ENCODE peak calls at places on chromosomes 16 and 17, in seven cellular contexts. One of them, this sample, is unnamed.

GRCh38 chr16:3589441-3589921 is 12.3 kb upstream of the NLRC3 start:
- DNase-seq in SK-N-SH: no peak
- DNase-seq in HepG2: no peak
- DNase-seq in GM12878: no peak
- DNase-seq in K562: peak
- DNase-seq in GM12891: no peak
- DNase-seq in H1: no peak
- DNase-seq in this sample: no peak

GRCh38 chr17:43994272-43995149 is 9.9 kb upstream of the NAGS start:
- DNase-seq in H1: no peak
- DNase-seq in GM12891: peak
- DNase-seq in GM12878: no peak
- DNase-seq in K562: peak
- DNase-seq in SK-N-SH: peak
- DNase-seq in HepG2: peak
- DNase-seq in this sample: peak

GRCh38 chr16:31880322-31880979 is 6.8 kb downstream of the ZNF267 start:
- DNase-seq in HepG2: no peak
- DNase-seq in H1: no peak
- DNase-seq in K562: peak
- DNase-seq in GM12891: no peak
- DNase-seq in SK-N-SH: no peak
- DNase-seq in GM12878: peak
- DNase-seq in this sample: no peak

GRCh38 chr17:69819316-69820087 is 255.5 kb upstream of the KCNJ16 start:
- DNase-seq in HepG2: no peak
- DNase-seq in H1: no peak
- DNase-seq in K562: no peak
- DNase-seq in GM12878: no peak
- DNase-seq in GM12891: no peak
- DNase-seq in SK-N-SH: no peak
- DNase-seq in this sample: no peak

GRCh38 chr16:19113577-19114358 is at the start of gene ITPRIPL2:
- DNase-seq in GM12878: no peak
- DNase-seq in GM12891: peak
- DNase-seq in SK-N-SH: peak
- DNase-seq in H1: no peak
- DNase-seq in K562: peak
- DNase-seq in HepG2: peak
- DNase-seq in this sample: peak

GRCh38 chr17:46935658-46936266 is 12.8 kb downstream of the GOSR2 start:
- DNase-seq in GM12891: no peak
- DNase-seq in SK-N-SH: no peak
- DNase-seq in HepG2: no peak
- DNase-seq in GM12878: no peak
- DNase-seq in K562: peak
- DNase-seq in H1: no peak
- DNase-seq in this sample: no peak

GRCh38 chr16:50311134-50311528 is 44.8 kb downstream of the ADCY7 start:
- DNase-seq in HepG2: no peak
- DNase-seq in H1: no peak
- DNase-seq in GM12878: no peak
- DNase-seq in GM12891: no peak
- DNase-seq in SK-N-SH: peak
- DNase-seq in K562: no peak
- DNase-seq in this sample: no peak

GRCh38 chr16:54240180-54241125 is 46.1 kb downstream of the IRX3 start:
- DNase-seq in HepG2: no peak
- DNase-seq in GM12878: no peak
- DNase-seq in GM12891: no peak
- DNase-seq in SK-N-SH: no peak
- DNase-seq in K562: no peak
- DNase-seq in H1: no peak
- DNase-seq in this sample: no peak

GRCh38 chr16:9854665-9855064 is 327.6 kb downstream of the GRIN2A start:
- DNase-seq in K562: no peak
- DNase-seq in H1: no peak
- DNase-seq in SK-N-SH: no peak
- DNase-seq in HepG2: no peak
- DNase-seq in GM12878: no peak
- DNase-seq in GM12891: no peak
- DNase-seq in this sample: no peak

GRCh38 chr16:67782567-67783352 is 23.6 kb downstream of the RANBP10 start:
- DNase-seq in H1: no peak
- DNase-seq in GM12878: no peak
- DNase-seq in GM12891: no peak
- DNase-seq in K562: no peak
- DNase-seq in SK-N-SH: no peak
- DNase-seq in HepG2: no peak
- DNase-seq in this sample: no peak

GRCh38 chr17:45391918-45392317 is 40.8 kb downstream of the ARHGAP27 start:
- DNase-seq in K562: no peak
- DNase-seq in SK-N-SH: no peak
- DNase-seq in H1: no peak
- DNase-seq in GM12891: no peak
- DNase-seq in GM12878: no peak
- DNase-seq in HepG2: no peak
- DNase-seq in this sample: no peak

GRCh38 chr16:57481421-57481820 is 4.9 kb downstream of the DOK4 start:
- DNase-seq in K562: no peak
- DNase-seq in SK-N-SH: no peak
- DNase-seq in GM12878: no peak
- DNase-seq in HepG2: no peak
- DNase-seq in H1: no peak
- DNase-seq in GM12891: no peak
- DNase-seq in this sample: no peak

GRCh38 chr17:57773557-57773956 is 28.5 kb upstream of the CCDC182 start:
- DNase-seq in GM12891: no peak
- DNase-seq in HepG2: no peak
- DNase-seq in H1: no peak
- DNase-seq in SK-N-SH: no peak
- DNase-seq in GM12878: no peak
- DNase-seq in K562: no peak
- DNase-seq in this sample: no peak

GRCh38 chr17:27153005-27153404 is 140.9 kb upstream of the WSB1 start:
- DNase-seq in H1: no peak
- DNase-seq in HepG2: no peak
- DNase-seq in SK-N-SH: no peak
- DNase-seq in GM12878: no peak
- DNase-seq in GM12891: no peak
- DNase-seq in K562: no peak
- DNase-seq in this sample: no peak

GRCh38 chr17:45006927-45007461 is 38.9 kb upstream of the C1QL1 start:
- DNase-seq in HepG2: no peak
- DNase-seq in GM12878: no peak
- DNase-seq in K562: no peak
- DNase-seq in GM12891: no peak
- DNase-seq in SK-N-SH: peak
- DNase-seq in H1: no peak
- DNase-seq in this sample: no peak

GRCh38 chr17:77487211-77487629 is 346.5 kb downstream of the SEC14L1 start:
- DNase-seq in H1: no peak
- DNase-seq in HepG2: no peak
- DNase-seq in K562: no peak
- DNase-seq in GM12891: no peak
- DNase-seq in SK-N-SH: no peak
- DNase-seq in GM12878: no peak
- DNase-seq in this sample: no peak

GRCh38 chr17:36183001-36183810 is 6.8 kb upstream of the TBC1D3B start:
- DNase-seq in HepG2: peak
- DNase-seq in K562: peak
- DNase-seq in GM12878: no peak
- DNase-seq in SK-N-SH: peak
- DNase-seq in H1: no peak
- DNase-seq in GM12891: peak
- DNase-seq in this sample: peak

GRCh38 chr16:49658066-49658465 is 197.8 kb downstream of the ZNF423 start:
- DNase-seq in HepG2: no peak
- DNase-seq in SK-N-SH: no peak
- DNase-seq in H1: no peak
- DNase-seq in GM12878: no peak
- DNase-seq in K562: no peak
- DNase-seq in GM12891: no peak
- DNase-seq in this sample: no peak

GRCh38 chr17:38617074-38617860 is 11.5 kb upstream of the SRCIN1 start:
- DNase-seq in SK-N-SH: no peak
- DNase-seq in GM12891: peak
- DNase-seq in HepG2: no peak
- DNase-seq in H1: no peak
- DNase-seq in K562: no peak
- DNase-seq in GM12878: no peak
- DNase-seq in this sample: no peak

GRCh38 chr17:1792495-1793446 is 30.9 kb downstream of the SERPINF1 start:
- DNase-seq in H1: no peak
- DNase-seq in GM12891: no peak
- DNase-seq in HepG2: no peak
- DNase-seq in GM12878: no peak
- DNase-seq in K562: no peak
- DNase-seq in SK-N-SH: peak
- DNase-seq in this sample: no peak

GRCh38 chr16:24826096-24826690 is 19.6 kb upstream of the SLC5A11 start:
- DNase-seq in HepG2: no peak
- DNase-seq in GM12878: no peak
- DNase-seq in SK-N-SH: no peak
- DNase-seq in GM12891: no peak
- DNase-seq in K562: no peak
- DNase-seq in H1: no peak
- DNase-seq in this sample: no peak

GRCh38 chr16:11010576-11011221 is 66.3 kb downstream of the CLEC16A start:
- DNase-seq in K562: no peak
- DNase-seq in SK-N-SH: no peak
- DNase-seq in GM12891: no peak
- DNase-seq in HepG2: no peak
- DNase-seq in H1: no peak
- DNase-seq in GM12878: no peak
- DNase-seq in this sample: no peak
- TF ChIP-seq POLR2AphosphoS5 in K562: no peak
- TF ChIP-seq POLR2AphosphoS5 in SK-N-SH: no peak
- TF ChIP-seq POLR2AphosphoS5 in GM12891: no peak
- TF ChIP-seq POLR2AphosphoS5 in HepG2: no peak
- TF ChIP-seq POLR2AphosphoS5 in H1: no peak
- TF ChIP-seq POLR2AphosphoS5 in GM12878: no peak
- TF ChIP-seq POLR2AphosphoS5 in this sample: no peak

GRCh38 chr17:66548158-66548557 is 245.7 kb downstream of the PRKCA start:
- DNase-seq in SK-N-SH: no peak
- DNase-seq in K562: no peak
- DNase-seq in H1: no peak
- DNase-seq in HepG2: peak
- DNase-seq in GM12878: no peak
- DNase-seq in GM12891: no peak
- DNase-seq in this sample: no peak

GRCh38 chr17:66548659-66549311 is 246.4 kb downstream of the PRKCA start:
- DNase-seq in HepG2: no peak
- DNase-seq in H1: no peak
- DNase-seq in K562: no peak
- DNase-seq in SK-N-SH: no peak
- DNase-seq in GM12891: no peak
- DNase-seq in GM12878: no peak
- DNase-seq in this sample: no peak

GRCh38 chr17:66549312-66549705 is 246.9 kb downstream of the PRKCA start:
- DNase-seq in HepG2: no peak
- DNase-seq in K562: no peak
- DNase-seq in H1: no peak
- DNase-seq in GM12878: no peak
- DNase-seq in SK-N-SH: no peak
- DNase-seq in GM12891: no peak
- DNase-seq in this sample: no peak

GRCh38 chr17:66545918-66546317 is 243.5 kb downstream of the PRKCA start:
- DNase-seq in K562: no peak
- DNase-seq in H1: no peak
- DNase-seq in SK-N-SH: no peak
- DNase-seq in HepG2: no peak
- DNase-seq in GM12891: no peak
- DNase-seq in GM12878: no peak
- DNase-seq in this sample: no peak

GRCh38 chr17:66547170-66547865 is 244.9 kb downstream of the PRKCA start:
- DNase-seq in K562: no peak
- DNase-seq in H1: no peak
- DNase-seq in GM12891: no peak
- DNase-seq in SK-N-SH: no peak
- DNase-seq in HepG2: peak
- DNase-seq in GM12878: no peak
- DNase-seq in this sample: no peak
- TF ChIP-seq TAF1 in K562: no peak
- TF ChIP-seq TAF1 in H1: no peak
- TF ChIP-seq TAF1 in GM12891: no peak
- TF ChIP-seq TAF1 in SK-N-SH: no peak
- TF ChIP-seq TAF1 in HepG2: no peak
- TF ChIP-seq TAF1 in GM12878: no peak
- TF ChIP-seq TAF1 in this sample: no peak

GRCh38 chr17:74838275-74838674 is 21.4 kb downstream of the GRIN2C start:
- DNase-seq in H1: no peak
- DNase-seq in GM12891: no peak
- DNase-seq in SK-N-SH: peak
- DNase-seq in GM12878: no peak
- DNase-seq in HepG2: no peak
- DNase-seq in K562: no peak
- DNase-seq in this sample: no peak

GRCh38 chr17:74839955-74840354 is 19.7 kb downstream of the GRIN2C start:
- DNase-seq in SK-N-SH: no peak
- DNase-seq in K562: no peak
- DNase-seq in GM12891: no peak
- DNase-seq in H1: no peak
- DNase-seq in HepG2: no peak
- DNase-seq in GM12878: no peak
- DNase-seq in this sample: no peak

GRCh38 chr17:74840989-74841666 is 18.6 kb downstream of the GRIN2C start:
- DNase-seq in K562: peak
- DNase-seq in H1: no peak
- DNase-seq in GM12891: no peak
- DNase-seq in GM12878: no peak
- DNase-seq in HepG2: peak
- DNase-seq in SK-N-SH: no peak
- DNase-seq in this sample: no peak

GRCh38 chr17:74842146-74842598 is 17.5 kb downstream of the GRIN2C start:
- DNase-seq in SK-N-SH: peak
- DNase-seq in GM12878: no peak
- DNase-seq in H1: no peak
- DNase-seq in GM12891: no peak
- DNase-seq in HepG2: no peak
- DNase-seq in K562: no peak
- DNase-seq in this sample: no peak

GRCh38 chr17:74840500-74840899 is 19.2 kb downstream of the GRIN2C start:
- DNase-seq in K562: no peak
- DNase-seq in SK-N-SH: no peak
- DNase-seq in HepG2: no peak
- DNase-seq in GM12878: no peak
- DNase-seq in GM12891: no peak
- DNase-seq in H1: no peak
- DNase-seq in this sample: no peak
- TF ChIP-seq POLR2AphosphoS5 in K562: no peak
- TF ChIP-seq POLR2AphosphoS5 in SK-N-SH: no peak
- TF ChIP-seq POLR2AphosphoS5 in HepG2: no peak
- TF ChIP-seq POLR2AphosphoS5 in GM12878: no peak
- TF ChIP-seq POLR2AphosphoS5 in GM12891: no peak
- TF ChIP-seq POLR2AphosphoS5 in H1: no peak
- TF ChIP-seq POLR2AphosphoS5 in this sample: no peak

DNA sequence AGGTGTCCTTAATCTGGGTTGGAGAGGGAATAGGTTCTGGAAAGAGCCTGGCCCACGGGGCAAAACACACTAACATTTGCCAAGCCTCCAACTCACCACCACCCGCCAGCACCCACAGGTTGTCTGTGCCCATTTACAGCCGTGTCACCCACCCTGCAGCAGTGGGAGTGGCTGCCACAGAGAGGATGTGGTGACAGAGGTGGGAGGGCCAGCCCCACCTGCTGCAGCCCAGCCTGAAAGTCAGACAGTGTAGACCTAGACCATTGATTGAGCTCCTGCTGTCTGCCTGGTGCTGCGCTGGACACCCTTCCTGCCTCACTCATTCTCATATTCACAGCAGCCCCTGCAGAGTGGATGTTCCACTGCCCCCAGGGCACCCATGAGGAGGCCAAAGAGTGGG is 44.7 kb downstream of the IL21R start:
- DNase-seq in HepG2: no peak
- DNase-seq in K562: no peak
- DNase-seq in GM12891: no peak
- DNase-seq in GM12878: no peak
- DNase-seq in SK-N-SH: no peak
- DNase-seq in H1: no peak
- DNase-seq in this sample: peak
- TF ChIP-seq TAF1 in HepG2: no peak
- TF ChIP-seq TAF1 in K562: no peak
- TF ChIP-seq TAF1 in GM12891: no peak
- TF ChIP-seq TAF1 in GM12878: no peak
- TF ChIP-seq TAF1 in SK-N-SH: no peak
- TF ChIP-seq TAF1 in H1: no peak
- TF ChIP-seq TAF1 in this sample: no peak

This sample was measured in GM12892.